ENCODE peak calls at places on chromosomes 1 and 21, in five cellular contexts. One of them, this sample, is unnamed.

GRCh38 chr1:235442788-235443429 is 61.3 kb downstream of the B3GALNT2 start:
- DNase-seq in mammary epithelial cell: peak; percentile 65
- DNase-seq in A549: peak; percentile 62
- DNase-seq in PC-3: peak; percentile 64
- DNase-seq in fibroblast of lung: peak; percentile 75
- DNase-seq in this sample: no peak

GRCh38 chr1:26705788-26706237 is 10.0 kb downstream of the ARID1A start:
- DNase-seq in mammary epithelial cell: no peak
- DNase-seq in A549: peak; percentile 90
- DNase-seq in PC-3: peak; percentile 98
- DNase-seq in fibroblast of lung: peak; percentile 80
- DNase-seq in this sample: no peak

GRCh38 chr21:29504751-29505321 is 206.1 kb downstream of the BACH1 start:
- DNase-seq in mammary epithelial cell: peak; percentile 40
- DNase-seq in A549: no peak
- DNase-seq in PC-3: peak; percentile 42
- DNase-seq in fibroblast of lung: no peak
- DNase-seq in this sample: no peak

GRCh38 chr1:24555591-24556413 is at the start of gene NCMAP:
- DNase-seq in mammary epithelial cell: no peak
- DNase-seq in A549: no peak
- DNase-seq in PC-3: peak; percentile 40
- DNase-seq in fibroblast of lung: no peak
- DNase-seq in this sample: peak; percentile 41

GRCh38 chr1:154529308-154529707 is 27.1 kb upstream of the SHE start:
- DNase-seq in mammary epithelial cell: no peak
- DNase-seq in A549: no peak
- DNase-seq in PC-3: no peak
- DNase-seq in fibroblast of lung: no peak
- DNase-seq in this sample: no peak

GRCh38 chr1:201221201-201221846 is 30.7 kb downstream of the IGFN1 start:
- DNase-seq in mammary epithelial cell: no peak
- DNase-seq in A549: no peak
- DNase-seq in PC-3: no peak
- DNase-seq in fibroblast of lung: no peak
- DNase-seq in this sample: no peak

GRCh38 chr1:5318143-5318816 is 663.9 kb downstream of the AJAP1 start:
- DNase-seq in mammary epithelial cell: no peak
- DNase-seq in A549: no peak
- DNase-seq in PC-3: no peak
- DNase-seq in fibroblast of lung: no peak
- DNase-seq in this sample: no peak

GRCh38 chr1:51491166-51491981 is 27.7 kb downstream of the EPS15 start:
- DNase-seq in mammary epithelial cell: no peak
- DNase-seq in A549: no peak
- DNase-seq in PC-3: no peak
- DNase-seq in fibroblast of lung: no peak
- DNase-seq in this sample: no peak

GRCh38 chr21:30227128-30227527 is 11.2 kb upstream of the CLDN8 start:
- DNase-seq in mammary epithelial cell: no peak
- DNase-seq in A549: no peak
- DNase-seq in PC-3: no peak
- DNase-seq in fibroblast of lung: no peak
- DNase-seq in this sample: no peak

GRCh38 chr1:98327151-98327918 is 334.2 kb upstream of the SNX7 start:
- DNase-seq in mammary epithelial cell: no peak
- DNase-seq in A549: no peak
- DNase-seq in PC-3: no peak
- DNase-seq in fibroblast of lung: peak; percentile 88
- DNase-seq in this sample: peak; percentile 13

GRCh38 chr1:110134050-110134595 is 16.2 kb upstream of the SLC6A17 start:
- DNase-seq in mammary epithelial cell: no peak
- DNase-seq in A549: no peak
- DNase-seq in PC-3: no peak
- DNase-seq in fibroblast of lung: no peak
- DNase-seq in this sample: no peak

GRCh38 chr1:162315673-162316072 is 61.0 kb downstream of the SPATA46 start:
- DNase-seq in mammary epithelial cell: no peak
- DNase-seq in A549: no peak
- DNase-seq in PC-3: no peak
- DNase-seq in fibroblast of lung: no peak
- DNase-seq in this sample: no peak

GRCh38 chr1:218772575-218772974 is 401.1 kb upstream of the LYPLAL1 start:
- DNase-seq in mammary epithelial cell: peak; percentile 88
- DNase-seq in A549: no peak
- DNase-seq in PC-3: peak; percentile 68
- DNase-seq in fibroblast of lung: peak; percentile 65
- DNase-seq in this sample: no peak

GRCh38 chr1:214155987-214156567 is 124.9 kb upstream of the SMYD2 start:
- DNase-seq in mammary epithelial cell: no peak
- DNase-seq in A549: no peak
- DNase-seq in PC-3: no peak
- DNase-seq in fibroblast of lung: no peak
- DNase-seq in this sample: no peak

GRCh38 chr1:117607471-117607870 is 1.6 kb downstream of the TENT5C start:
- DNase-seq in mammary epithelial cell: peak; percentile 9
- DNase-seq in A549: no peak
- DNase-seq in PC-3: peak; percentile 71
- DNase-seq in fibroblast of lung: no peak
- DNase-seq in this sample: peak; percentile 77
- H3K4me2 ChIP-seq in mammary epithelial cell: peak overlapping the region; percentile 94
- H3K4me2 ChIP-seq in A549: no peak overlapping the region
- H3K4me2 ChIP-seq in PC-3: peak overlapping the region; percentile 90
- H3K4me2 ChIP-seq in fibroblast of lung: peak overlapping the region; percentile 98
- H3K4me2 ChIP-seq in this sample: peak overlapping the region; percentile 96

DNA sequence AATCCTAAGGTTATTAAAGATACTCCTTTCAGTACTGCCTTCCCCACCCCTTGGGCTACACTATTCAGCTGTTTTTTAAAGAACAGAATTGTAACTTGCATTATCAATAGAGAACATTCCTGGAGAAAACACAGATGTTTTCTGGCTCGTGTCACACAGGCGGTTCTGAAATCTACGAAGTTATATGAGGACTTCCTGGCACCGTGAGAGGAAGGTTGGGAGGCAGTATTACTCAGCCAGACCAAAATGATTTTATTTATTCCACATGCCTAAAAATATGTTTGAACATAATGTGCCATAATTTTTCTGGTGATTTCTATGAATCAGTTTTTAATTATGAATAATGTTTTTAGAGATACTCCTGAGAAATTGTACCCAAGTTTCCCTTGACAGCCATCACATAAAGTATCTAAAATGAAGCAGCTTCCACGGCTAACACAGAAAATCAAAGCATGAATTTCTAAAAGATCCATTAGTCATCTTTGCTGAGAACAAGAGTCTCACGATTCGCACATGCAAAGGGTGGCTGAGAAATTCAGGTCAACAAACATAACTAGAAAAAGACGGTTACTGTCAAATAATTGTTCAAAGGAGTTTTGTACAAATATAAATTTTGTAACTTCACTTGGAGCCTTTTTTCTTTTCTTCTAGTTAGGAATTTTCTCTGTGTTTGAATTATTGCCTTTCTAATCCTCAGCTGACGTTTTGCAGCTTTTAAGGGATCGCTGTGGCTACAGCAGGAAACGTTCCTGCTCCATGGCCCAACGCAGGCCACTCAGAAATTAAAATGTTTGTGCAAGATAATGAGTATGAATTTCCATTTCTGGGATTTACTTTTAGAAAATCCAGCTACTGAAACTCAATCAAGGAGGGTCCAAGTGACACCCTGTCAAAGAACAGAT is 8.0 kb upstream of the SIM2 start:
- DNase-seq in mammary epithelial cell: no peak
- DNase-seq in A549: no peak
- DNase-seq in PC-3: no peak
- DNase-seq in fibroblast of lung: no peak
- DNase-seq in this sample: peak; percentile 25
- H3K4me2 ChIP-seq in mammary epithelial cell: no peak overlapping the region
- H3K4me2 ChIP-seq in A549: no peak overlapping the region
- H3K4me2 ChIP-seq in PC-3: peak overlapping the region; percentile 4
- H3K4me2 ChIP-seq in fibroblast of lung: no peak overlapping the region
- H3K4me2 ChIP-seq in this sample: no peak overlapping the region

GRCh38 chr1:3679098-3679555 is 26.8 kb downstream of the TP73 start:
- DNase-seq in mammary epithelial cell: no peak
- DNase-seq in A549: no peak
- DNase-seq in PC-3: no peak
- DNase-seq in fibroblast of lung: no peak
- DNase-seq in this sample: no peak
- H3K4me2 ChIP-seq in mammary epithelial cell: no peak overlapping the region
- H3K4me2 ChIP-seq in A549: no peak overlapping the region
- H3K4me2 ChIP-seq in PC-3: no peak overlapping the region
- H3K4me2 ChIP-seq in fibroblast of lung: no peak overlapping the region
- H3K4me2 ChIP-seq in this sample: no peak overlapping the region

GRCh38 chr1:175419684-175420490 is 227.3 kb upstream of the KIAA0040 start:
- DNase-seq in mammary epithelial cell: peak; percentile 2
- DNase-seq in A549: no peak
- DNase-seq in PC-3: no peak
- DNase-seq in fibroblast of lung: no peak
- DNase-seq in this sample: no peak
- H3K4me2 ChIP-seq in mammary epithelial cell: peak overlapping the region; percentile 2
- H3K4me2 ChIP-seq in A549: no peak overlapping the region
- H3K4me2 ChIP-seq in PC-3: no peak overlapping the region
- H3K4me2 ChIP-seq in fibroblast of lung: no peak overlapping the region
- H3K4me2 ChIP-seq in this sample: no peak overlapping the region

GRCh38 chr1:84107955-84108354 is 36.1 kb upstream of the PRKACB start:
- DNase-seq in mammary epithelial cell: no peak
- DNase-seq in A549: no peak
- DNase-seq in PC-3: no peak
- DNase-seq in fibroblast of lung: no peak
- DNase-seq in this sample: no peak

GRCh38 chr1:84108900-84109578 is 35.0 kb upstream of the PRKACB start:
- DNase-seq in mammary epithelial cell: no peak
- DNase-seq in A549: no peak
- DNase-seq in PC-3: no peak
- DNase-seq in fibroblast of lung: no peak
- DNase-seq in this sample: no peak

GRCh38 chr1:84101204-84101603 is 42.9 kb upstream of the PRKACB start:
- DNase-seq in mammary epithelial cell: no peak
- DNase-seq in A549: no peak
- DNase-seq in PC-3: no peak
- DNase-seq in fibroblast of lung: no peak
- DNase-seq in this sample: no peak

DNA sequence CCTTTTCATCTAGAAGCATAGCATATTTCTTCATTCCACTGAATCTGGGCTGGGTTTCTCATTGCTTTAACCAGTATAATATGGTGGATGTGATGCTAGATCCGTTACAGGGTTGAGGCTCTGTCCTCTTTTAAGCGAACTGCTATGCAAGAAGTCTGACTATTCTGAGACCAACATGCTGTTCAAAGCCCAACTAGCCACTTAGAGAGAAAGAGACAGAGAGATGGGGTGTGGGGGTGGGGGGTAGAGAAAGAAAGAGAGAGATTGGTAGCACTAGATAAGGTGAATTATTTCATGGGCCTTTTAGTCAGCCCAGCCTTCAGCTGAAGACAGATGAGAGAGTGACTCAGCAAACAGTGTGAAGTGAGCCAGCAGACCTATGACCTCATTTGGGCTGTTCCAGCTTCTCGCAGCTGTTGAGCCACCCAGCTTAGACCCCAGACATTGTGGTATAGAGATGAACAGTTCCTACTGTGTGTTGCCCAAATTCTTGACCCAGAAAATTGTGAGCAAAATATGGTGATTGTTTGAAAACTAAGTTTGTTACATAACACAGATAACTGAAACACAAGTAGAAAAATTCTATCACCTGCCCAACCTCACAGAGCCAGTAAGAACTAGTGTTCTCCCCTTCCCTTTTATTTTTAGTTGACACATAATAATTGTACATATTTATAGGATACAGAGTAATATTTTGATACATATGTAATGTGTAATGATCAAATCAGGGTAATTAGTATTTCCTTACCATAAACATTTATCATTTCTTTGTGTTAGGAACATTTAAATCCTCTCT is 40.7 kb upstream of the PRKACB start:
- DNase-seq in mammary epithelial cell: peak; percentile 83
- DNase-seq in A549: peak; percentile 82
- DNase-seq in PC-3: peak; percentile 76
- DNase-seq in fibroblast of lung: peak; percentile 92
- DNase-seq in this sample: peak; percentile 46
- H3K4me2 ChIP-seq in mammary epithelial cell: no peak overlapping the region
- H3K4me2 ChIP-seq in A549: peak overlapping the region; percentile 48
- H3K4me2 ChIP-seq in PC-3: peak overlapping the region; percentile 40
- H3K4me2 ChIP-seq in fibroblast of lung: no peak overlapping the region
- H3K4me2 ChIP-seq in this sample: no peak overlapping the region

DNA sequence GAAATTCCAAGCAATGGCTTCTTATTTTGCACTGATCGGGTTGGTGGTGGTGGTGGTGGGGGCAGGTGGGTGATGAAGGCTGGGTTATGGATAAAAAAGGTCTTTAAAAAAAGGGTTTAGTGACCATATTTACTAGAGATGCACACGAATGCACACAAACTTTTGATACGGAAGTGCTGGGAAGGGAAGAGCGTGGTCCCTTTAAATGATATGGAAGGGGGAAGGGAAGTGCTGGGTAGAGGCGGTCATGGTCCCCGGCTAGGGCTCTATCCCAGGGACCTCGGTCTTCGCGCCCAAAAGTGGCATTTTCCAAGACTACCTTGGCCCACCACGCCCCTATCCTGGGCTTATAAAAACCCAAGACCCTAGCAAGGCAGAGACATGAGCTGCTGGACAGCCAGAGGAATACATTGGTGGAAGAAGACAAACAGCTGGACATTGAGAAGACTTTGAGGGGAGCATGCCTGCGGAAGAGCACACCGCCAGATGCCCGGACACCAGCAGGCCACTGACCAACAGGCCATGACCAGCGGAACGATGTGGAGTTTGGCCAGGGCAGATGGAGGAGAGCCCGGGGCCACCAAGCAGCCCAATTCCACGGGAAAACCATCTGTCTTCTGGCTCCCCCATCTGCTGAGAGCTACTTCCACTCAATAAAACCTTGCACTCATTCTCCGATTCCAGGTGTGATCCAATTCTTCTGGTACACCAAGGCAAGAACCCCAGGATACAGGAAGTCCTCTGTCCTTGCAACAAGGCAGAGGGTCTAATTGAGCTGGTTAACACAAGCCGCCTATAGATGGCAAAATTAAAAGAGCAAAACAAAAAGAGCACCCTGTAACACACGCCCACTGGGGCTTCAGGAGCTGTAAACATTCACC is 1720.2 kb downstream of the MRPL39 start:
- DNase-seq in mammary epithelial cell: no peak
- DNase-seq in A549: no peak
- DNase-seq in PC-3: no peak
- DNase-seq in fibroblast of lung: no peak
- DNase-seq in this sample: no peak
- H3K4me2 ChIP-seq in mammary epithelial cell: no peak overlapping the region
- H3K4me2 ChIP-seq in A549: no peak overlapping the region
- H3K4me2 ChIP-seq in PC-3: no peak overlapping the region
- H3K4me2 ChIP-seq in fibroblast of lung: no peak overlapping the region
- H3K4me2 ChIP-seq in this sample: no peak overlapping the region

This sample was measured in neural progenitor cell.